ENCODE peak calls at places on chromosomes 16 and 17, in four cellular contexts. B is astrocyte of the spinal cord, X is fibroblast of the aortic adventitia, N is AG04450. W is an unnamed sample.

GRCh38 chr17:73872816-73873215 is 228.6 kb upstream of the SDK2 start:
- DNase-seq in B (no peak), X (no peak), N (no peak), W (no peak)

GRCh38 chr17:82052638-82053059 is 951 bp downstream of the GPS1 start:
- DNase-seq in B (no peak), X (no peak), N (no peak), W (no peak)

GRCh38 chr17:17822189-17822978 is 14.4 kb downstream of the SREBF1 start:
- DNase-seq in B (peak), X (peak), N (peak), W (no peak)

GRCh38 chr17:7839890-7840260 is 5.9 kb downstream of the KDM6B start:
- DNase-seq in B (peak), X (peak), N (no peak), W (no peak)

GRCh38 chr17:73940511-73940910 is 263.0 kb upstream of the RPL38 start:
- DNase-seq in B (no peak), X (no peak), N (no peak), W (no peak)

GRCh38 chr17:9270921-9271320 is 249.6 kb downstream of the NTN1 start:
- DNase-seq in B (no peak), X (no peak), N (no peak), W (no peak)

GRCh38 chr17:36901506-36901905 is 35.8 kb upstream of the LHX1 start:
- DNase-seq in B (peak), X (peak), N (no peak), W (peak)

GRCh38 chr17:60188727-60189126 is 39.0 kb downstream of the CA4 start:
- DNase-seq in B (no peak), X (no peak), N (no peak), W (no peak)

GRCh38 chr16:12609937-12610699 is 193.6 kb downstream of the CPPED1 start:
- DNase-seq in B (no peak), X (no peak), N (no peak), W (peak)

GRCh38 chr17:72171703-72172670 is 51.2 kb downstream of the SOX9 start:
- DNase-seq in B (no peak), X (no peak), N (no peak), W (no peak)

GRCh38 chr16:58462997-58463891 is 36.7 kb upstream of the NDRG4 start:
- DNase-seq in B (no peak), X (no peak), N (no peak), W (no peak)

GRCh38 chr17:80894439-80894721 is 97.3 kb upstream of the CHMP6 start:
- DNase-seq in B (no peak), X (no peak), N (no peak), W (no peak)
- TF ChIP-seq CTCF in B (peak), X (no peak), N (peak), W (peak)

GRCh38 chr17:58248955-58249269 is 10.5 kb downstream of the LPO start:
- DNase-seq in B (no peak), X (no peak), N (no peak), W (no peak)
- H3K4me3 ChIP-seq in B (no peak), X (no peak), N (peak), W (no peak)

DNA sequence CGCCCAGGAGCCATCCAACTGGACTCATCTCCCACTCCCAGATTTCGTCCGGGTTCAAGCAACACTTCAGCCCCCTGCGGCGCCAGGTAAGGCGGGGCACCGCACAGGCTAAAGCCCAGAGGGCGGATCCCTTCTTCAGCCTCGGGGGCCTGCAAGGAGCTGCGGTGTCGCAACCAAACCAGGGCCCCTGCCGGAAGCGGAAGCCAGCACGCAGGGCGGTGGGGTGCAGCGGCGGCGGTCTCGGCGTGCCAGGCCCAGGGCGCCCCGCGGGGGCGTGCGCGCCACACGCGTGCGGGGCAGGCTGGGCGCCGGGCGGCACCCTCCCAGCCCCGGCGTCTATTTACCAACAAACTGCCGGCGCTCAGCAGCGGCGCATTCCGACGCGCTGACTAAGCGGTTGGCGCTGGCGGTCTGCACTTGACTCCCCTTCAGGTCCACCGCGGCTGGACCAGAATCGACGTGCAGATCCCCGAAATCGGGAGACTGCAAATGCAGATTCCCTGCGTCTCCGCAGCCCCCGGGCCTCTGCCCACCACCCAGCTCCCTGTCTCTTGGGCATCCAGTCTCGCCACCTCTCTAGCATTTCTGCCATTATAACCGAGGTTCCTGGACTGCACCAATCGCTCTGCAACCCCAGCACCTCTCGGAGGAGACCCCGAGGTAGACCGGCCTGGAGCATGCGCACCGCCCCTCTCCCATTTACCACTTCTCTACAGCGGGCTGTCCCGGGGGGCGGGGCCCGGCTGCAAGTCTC is 433 bp upstream of the DLX4 start:
- DNase-seq in B (peak), X (peak), N (no peak), W (no peak)
- TF ChIP-seq CTCF in B (no peak), X (no peak), N (no peak), W (no peak)

GRCh38 chr17:42421479-42422332 is 1.4 kb downstream of the CAVIN1 start:
- DNase-seq in B (peak), X (peak), N (no peak), W (no peak)
- H3K4me3 ChIP-seq in B (peak), X (peak), N (peak), W (peak)

DNA sequence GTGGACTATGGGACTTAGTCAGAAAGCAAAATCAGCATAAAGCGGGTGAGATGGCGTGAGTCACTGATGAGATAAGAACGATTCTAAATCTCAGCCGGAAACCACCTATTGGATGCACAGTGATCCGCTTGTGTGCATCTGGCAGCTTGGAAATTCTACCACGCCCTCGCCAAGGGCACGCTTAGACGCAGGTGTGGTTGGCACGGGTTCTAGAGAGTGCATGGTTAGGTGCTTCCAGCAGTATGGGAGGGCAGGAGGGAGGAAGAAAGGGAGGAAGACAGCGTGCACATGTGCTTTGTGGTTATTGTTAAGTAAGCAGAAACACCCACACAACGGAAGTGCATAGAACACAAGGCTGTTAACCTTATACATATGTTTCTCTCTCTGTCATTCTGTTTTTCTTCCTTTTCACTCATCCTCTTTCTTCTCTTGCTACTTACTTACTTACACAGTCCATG is 374.0 kb upstream of the ASIC2 start:
- DNase-seq in B (no peak), X (no peak), N (no peak), W (no peak)
- TF ChIP-seq CTCF in B (no peak), X (no peak), N (no peak), W (no peak)

DNA sequence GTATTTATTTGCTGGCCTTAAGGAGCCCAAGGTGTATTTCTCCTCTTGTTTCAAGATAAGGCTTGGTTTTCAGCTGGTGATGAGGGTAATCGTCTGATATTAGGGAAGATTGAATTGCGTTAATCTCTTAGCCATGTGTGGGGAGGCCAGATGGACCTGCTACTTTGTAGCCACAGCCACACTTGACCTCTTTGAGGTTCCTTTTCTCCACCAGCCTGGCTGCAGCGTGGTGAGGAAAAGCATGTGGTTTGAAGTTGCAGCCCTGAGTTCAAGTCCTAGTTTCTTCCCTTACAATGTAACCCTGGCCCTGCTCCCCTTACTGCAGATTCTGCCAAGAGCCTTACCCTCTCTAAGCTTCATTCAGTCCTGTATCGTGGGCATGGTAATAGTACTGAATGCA is 3.1 kb downstream of the MINK1 start:
- DNase-seq in B (no peak), X (no peak), N (no peak), W (no peak)
- H3K4me3 ChIP-seq in B (no peak), X (no peak), N (no peak), W (no peak)

GRCh38 chr16:60299345-60299744 is 1565.2 kb upstream of the GOT2 start:
- DNase-seq in B (no peak), X (no peak), N (no peak), W (no peak)

GRCh38 chr16:60304725-60305124 is 1570.6 kb upstream of the GOT2 start:
- DNase-seq in B (no peak), X (no peak), N (no peak), W (no peak)

DNA sequence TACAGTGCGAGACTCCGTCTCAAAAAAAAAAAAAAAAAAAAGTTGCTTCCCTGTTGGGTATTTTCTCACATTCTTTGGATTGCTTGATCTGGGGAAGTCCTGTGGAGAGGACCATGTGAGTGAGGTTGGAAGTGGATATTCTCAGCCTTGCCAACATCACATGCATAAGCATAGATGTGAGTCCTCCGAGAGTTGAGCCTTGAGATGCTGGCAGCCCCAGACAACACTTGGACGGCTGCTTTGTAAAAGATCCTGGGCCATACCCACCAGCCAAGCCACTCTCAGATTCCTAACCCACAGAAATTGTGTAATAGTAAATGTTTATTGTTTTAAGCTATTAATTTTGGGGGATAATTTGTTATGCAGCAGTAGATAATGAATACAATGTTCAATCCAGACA is 1570.0 kb upstream of the GOT2 start:
- DNase-seq in B (no peak), X (no peak), N (no peak), W (no peak)
- TF ChIP-seq CTCF in B (no peak), X (no peak), N (no peak), W (no peak)

DNA sequence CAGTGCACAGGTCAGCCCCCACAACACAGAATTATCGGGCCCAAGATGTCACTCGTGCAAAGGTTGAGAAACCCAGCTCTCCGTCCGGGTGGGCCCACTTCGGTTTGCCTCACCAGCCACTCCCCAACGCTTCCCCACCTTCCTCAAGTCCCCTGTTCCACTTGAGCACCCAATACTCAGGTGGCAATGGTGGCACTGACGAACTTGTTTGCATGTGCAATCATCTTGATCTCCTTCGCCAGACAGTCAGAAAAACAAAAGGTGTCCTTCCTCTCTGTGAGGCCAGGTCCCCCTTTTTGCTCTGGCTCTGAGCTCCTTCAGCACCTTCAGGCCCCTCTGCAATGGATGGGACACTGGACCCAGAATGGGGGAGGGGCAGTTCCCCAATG is 3.7 kb downstream of the GGA2 start:
- DNase-seq in B (no peak), X (no peak), N (no peak), W (no peak)
- H3K4me3 ChIP-seq in B (no peak), X (no peak), N (no peak), W (no peak)

W was measured in epithelial cell of proximal tubule.